ENCODE peak calls at places on chromosomes 3 and 15, in ten cellular contexts. Y is breast epithelium, P is heart left ventricle, M is ovary, X is transverse colon, K is sigmoid colon, U is spleen, I is Peyer's patch, J is endothelial cell of umbilical vein, C is prostate gland. L is an unnamed sample.

GRCh38 chr3:131658771-131659170 is 156.0 kb upstream of the MRPL3 start:
- DNase-seq in Y (no peak), P (no peak), M (no peak), X (no peak), K (no peak), U (no peak), I (no peak), J (no peak), C (no peak), L (no peak)

GRCh38 chr3:50806031-50806430 is 131.3 kb downstream of the DOCK3 start:
- DNase-seq in Y (no peak), P (no peak), M (no peak), X (no peak), K (no peak), U (no peak), I (no peak), J (no peak), C (no peak), L (no peak)

GRCh38 chr15:26017665-26018064 is 154.5 kb upstream of the ATP10A start:
- DNase-seq in Y (no peak), P (no peak), M (no peak), X (no peak), K (no peak), U (no peak), I (no peak), J (no peak), C (no peak), L (no peak)

GRCh38 chr3:125055913-125056705 is at the start of gene HEG1:
- DNase-seq in Y (peak; percentile 75), P (peak; percentile 96), M (peak; percentile 89), X (peak; percentile 85), K (peak; percentile 95), U (peak; percentile 96), I (peak; percentile 92), J (peak; percentile 80), C (peak; percentile 84), L (peak; percentile 81)

GRCh38 chr3:139288266-139288821 is 55.5 kb upstream of the MRPS22 start:
- DNase-seq in Y (no peak), P (peak; percentile 66), M (peak; percentile 69), X (no peak), K (no peak), U (no peak), I (no peak), J (no peak), C (no peak), L (peak; percentile 35)

GRCh38 chr3:110533089-110533488 is 538.5 kb upstream of the NECTIN3 start:
- DNase-seq in Y (no peak), P (no peak), M (no peak), X (no peak), K (no peak), U (no peak), I (no peak), J (no peak), C (no peak), L (no peak)

GRCh38 chr3:183824761-183825379 is 507 bp downstream of the MAP6D1 start:
- DNase-seq in Y (no peak), P (peak; percentile 64), M (no peak), X (no peak), K (no peak), U (peak; percentile 77), I (peak; percentile 41), J (peak; percentile 19), C (no peak), L (no peak)

GRCh38 chr15:40815042-40815678 is 7.9 kb upstream of the DNAJC17 start:
- DNase-seq in Y (peak; percentile 64), P (no peak), M (no peak), X (no peak), K (no peak), U (no peak), I (no peak), J (no peak), C (peak; percentile 32), L (peak; percentile 37)

GRCh38 chr3:13123266-13123665 is 50.0 kb upstream of the IQSEC1 start:
- DNase-seq in Y (no peak), P (no peak), M (no peak), X (no peak), K (peak; percentile 44), U (peak; percentile 55), I (peak; percentile 36), J (no peak), C (no peak), L (no peak)

GRCh38 chr15:38012894-38013293 is 78.5 kb downstream of the TMCO5A start:
- DNase-seq in Y (no peak), P (no peak), M (no peak), X (no peak), K (no peak), U (no peak), I (no peak), J (no peak), C (no peak), L (no peak)

GRCh38 chr3:187902041-187902471 is 156.8 kb upstream of the BCL6 start:
- DNase-seq in Y (no peak), P (no peak), M (no peak), X (no peak), K (no peak), U (no peak), I (peak; percentile 54), J (no peak), C (no peak), L (no peak)

GRCh38 chr3:172082269-172082668 is 42.9 kb downstream of the FNDC3B start:
- DNase-seq in Y (no peak), P (no peak), M (no peak), X (peak; percentile 22), K (peak; percentile 87), U (no peak), I (peak; percentile 51), J (no peak), C (no peak), L (no peak)

GRCh38 chr15:59298255-59298856 is 74.3 kb downstream of the MYO1E start:
- DNase-seq in Y (no peak), P (no peak), M (no peak), X (no peak), K (no peak), U (no peak), I (no peak), J (no peak), C (no peak), L (no peak)

DNA sequence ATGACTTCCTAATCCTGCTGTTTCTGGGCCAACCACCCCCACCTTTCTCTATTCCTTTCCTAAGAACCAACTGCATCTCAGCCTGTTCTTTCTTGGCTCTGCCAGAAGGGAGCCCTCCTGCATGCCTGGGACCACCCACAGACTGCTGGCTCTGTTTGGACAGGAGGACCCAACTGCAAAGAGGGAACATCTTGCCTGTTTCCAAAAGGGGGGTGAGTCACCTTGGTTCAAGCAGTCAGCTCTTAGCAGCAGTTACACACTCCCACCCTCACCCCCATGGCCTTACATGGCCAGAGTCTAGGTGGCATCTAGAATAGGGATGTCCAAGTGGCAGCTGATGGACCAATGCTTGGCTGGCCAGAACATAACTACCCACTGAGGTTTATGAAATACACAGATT is 116.1 kb upstream of the PRICKLE2 start:
- DNase-seq in Y (no peak), P (no peak), M (peak; percentile 62), X (no peak), K (no peak), U (no peak), I (no peak), J (no peak), C (no peak), L (no peak)
- TF ChIP-seq POLR2A in Y (no peak), P (no peak), M (no peak), X (no peak), K (no peak), U (no peak), I (no peak), J (no peak), C (no peak), L (no peak)

GRCh38 chr3:53187430-53187829 is 26.4 kb downstream of the PRKCD start:
- DNase-seq in Y (no peak), P (no peak), M (no peak), X (no peak), K (no peak), U (peak; percentile 37), I (no peak), J (no peak), C (no peak), L (no peak)
- H3K36me3 ChIP-seq in Y (peaks cover 6% of the 10 kb centered on the region), P (peaks cover 77% of the 10 kb centered on the region), M (no peaks in the 10 kb centered on the region), X (peaks cover 53% of the 10 kb centered on the region), K (peaks cover 9% of the 10 kb centered on the region), U (no peaks in the 10 kb centered on the region), I (no peaks in the 10 kb centered on the region), J (peaks cover 3% of the 10 kb centered on the region), C (peaks cover 17% of the 10 kb centered on the region), L (peaks cover 95% of the 10 kb centered on the region)

GRCh38 chr15:63157066-63157890 is at the start of gene RPS27L:
- DNase-seq in Y (peak; percentile 88), P (peak; percentile 95), M (peak; percentile 91), X (peak; percentile 94), K (peak; percentile 95), U (peak; percentile 98), I (peak; percentile 97), J (peak; percentile 92), C (peak; percentile 93), L (peak; percentile 92)

GRCh38 chr15:63156086-63156707 is 1.1 kb downstream of the RPS27L start:
- DNase-seq in Y (no peak), P (no peak), M (no peak), X (no peak), K (no peak), U (no peak), I (no peak), J (peak; percentile 47), C (no peak), L (no peak)

GRCh38 chr15:63157891-63158431 is 684 bp upstream of the RPS27L start:
- DNase-seq in Y (no peak), P (no peak), M (peak; percentile 55), X (peak; percentile 54), K (peak; percentile 78), U (no peak), I (peak; percentile 68), J (peak; percentile 70), C (peak; percentile 27), L (peak; percentile 31)

GRCh38 chr15:63156708-63157065 is 590 bp downstream of the RPS27L start:
- DNase-seq in Y (no peak), P (no peak), M (no peak), X (peak; percentile 34), K (peak; percentile 73), U (no peak), I (peak; percentile 79), J (peak; percentile 56), C (peak; percentile 44), L (no peak)

GRCh38 chr15:63155486-63155885 is 1.8 kb downstream of the RPS27L start:
- DNase-seq in Y (no peak), P (no peak), M (no peak), X (no peak), K (no peak), U (no peak), I (no peak), J (no peak), C (no peak), L (no peak)
- H3K4me3 ChIP-seq in Y (peak overlapping the region; percentile 81), P (no peak overlapping the region), M (no peak overlapping the region), X (no peak overlapping the region), K (no peak overlapping the region), U (peak overlapping the region; percentile 80), I (peak overlapping the region; percentile 72), J (peak overlapping the region; percentile 88), C (peak overlapping the region; percentile 67), L (peak overlapping the region; percentile 84)

GRCh38 chr3:184944221-184944620 is 132.3 kb downstream of the VPS8 start:
- DNase-seq in Y (no peak), P (no peak), M (no peak), X (no peak), K (no peak), U (no peak), I (no peak), J (no peak), C (no peak), L (no peak)
- TF ChIP-seq POLR2A in Y (no peak), P (no peak), M (no peak), X (no peak), K (no peak), U (no peak), I (no peak), J (no peak), C (no peak), L (no peak)